ENCODE peak calls at places on chromosomes 4 and X, in six cellular contexts. One of them, this sample, is unnamed.
A peak's percentile ranks its signal among the peaks of the same experiment; 100 is the strongest.

GRCh38 chrX:135112096-135112729 is 8.1 kb downstream of the ETDB start:
- DNase-seq in activated CD8-positive, alpha-beta T cell treated with anti-CD3 and anti-CD28 coated beads for 36 hours: peak; percentile 45
- DNase-seq in GM13976: no peak
- DNase-seq in NCI-H1105 treated with DMSO at 0.1 percent for 48 hours: peak; percentile 17
- DNase-seq in small intestine: peak; percentile 22
- DNase-seq in psoas muscle: no peak
- DNase-seq in this sample: no peak

GRCh38 chr4:181939199-181939945 is 303.8 kb upstream of the TENM3 start:
- DNase-seq in NCI-H1105 treated with DMSO at 0.1 percent for 48 hours: no peak
- DNase-seq in small intestine: no peak
- DNase-seq in psoas muscle: no peak
- DNase-seq in GM13976: no peak
- DNase-seq in activated CD8-positive, alpha-beta T cell treated with anti-CD3 and anti-CD28 coated beads for 36 hours: no peak
- DNase-seq in this sample: no peak

GRCh38 chr4:1767770-1768366 is 25.2 kb upstream of the FGFR3 start:
- DNase-seq in GM13976: peak; percentile 76
- DNase-seq in activated CD8-positive, alpha-beta T cell treated with anti-CD3 and anti-CD28 coated beads for 36 hours: peak; percentile 49
- DNase-seq in NCI-H1105 treated with DMSO at 0.1 percent for 48 hours: no peak
- DNase-seq in small intestine: peak; percentile 40
- DNase-seq in psoas muscle: no peak
- DNase-seq in this sample: no peak

GRCh38 chr4:157294575-157294974 is 74.0 kb downstream of the GRIA2 start:
- DNase-seq in GM13976: no peak
- DNase-seq in NCI-H1105 treated with DMSO at 0.1 percent for 48 hours: no peak
- DNase-seq in activated CD8-positive, alpha-beta T cell treated with anti-CD3 and anti-CD28 coated beads for 36 hours: no peak
- DNase-seq in psoas muscle: peak; percentile 53
- DNase-seq in small intestine: no peak
- DNase-seq in this sample: no peak

GRCh38 chrX:17375631-17376380 is 806 bp downstream of the NHS start:
- DNase-seq in psoas muscle: peak; percentile 56
- DNase-seq in activated CD8-positive, alpha-beta T cell treated with anti-CD3 and anti-CD28 coated beads for 36 hours: no peak
- DNase-seq in GM13976: peak; percentile 9
- DNase-seq in NCI-H1105 treated with DMSO at 0.1 percent for 48 hours: peak; percentile 15
- DNase-seq in small intestine: no peak
- DNase-seq in this sample: no peak

GRCh38 chr4:165592386-165592785 is 213.6 kb downstream of the CPE start:
- DNase-seq in psoas muscle: no peak
- DNase-seq in small intestine: no peak
- DNase-seq in NCI-H1105 treated with DMSO at 0.1 percent for 48 hours: no peak
- DNase-seq in activated CD8-positive, alpha-beta T cell treated with anti-CD3 and anti-CD28 coated beads for 36 hours: no peak
- DNase-seq in GM13976: no peak
- DNase-seq in this sample: no peak

GRCh38 chrX:67604979-67605703 is 61.3 kb downstream of the AR start:
- DNase-seq in NCI-H1105 treated with DMSO at 0.1 percent for 48 hours: no peak
- DNase-seq in activated CD8-positive, alpha-beta T cell treated with anti-CD3 and anti-CD28 coated beads for 36 hours: no peak
- DNase-seq in small intestine: no peak
- DNase-seq in psoas muscle: no peak
- DNase-seq in GM13976: no peak
- DNase-seq in this sample: no peak

GRCh38 chrX:153653556-153653955 is 6.6 kb downstream of the DUSP9 start:
- DNase-seq in psoas muscle: no peak
- DNase-seq in NCI-H1105 treated with DMSO at 0.1 percent for 48 hours: no peak
- DNase-seq in activated CD8-positive, alpha-beta T cell treated with anti-CD3 and anti-CD28 coated beads for 36 hours: no peak
- DNase-seq in small intestine: no peak
- DNase-seq in GM13976: no peak
- DNase-seq in this sample: no peak

GRCh38 chr4:92198711-92199110 is 105.1 kb upstream of the GRID2 start:
- DNase-seq in GM13976: no peak
- DNase-seq in activated CD8-positive, alpha-beta T cell treated with anti-CD3 and anti-CD28 coated beads for 36 hours: no peak
- DNase-seq in small intestine: no peak
- DNase-seq in NCI-H1105 treated with DMSO at 0.1 percent for 48 hours: no peak
- DNase-seq in psoas muscle: no peak
- DNase-seq in this sample: no peak

GRCh38 chr4:177442623-177443155 is 452 bp upstream of the AGA start:
- DNase-seq in NCI-H1105 treated with DMSO at 0.1 percent for 48 hours: peak; percentile 25
- DNase-seq in psoas muscle: no peak
- DNase-seq in GM13976: peak; percentile 25
- DNase-seq in small intestine: peak; percentile 40
- DNase-seq in activated CD8-positive, alpha-beta T cell treated with anti-CD3 and anti-CD28 coated beads for 36 hours: peak; percentile 18
- DNase-seq in this sample: no peak

GRCh38 chrX:154030266-154030665 is 10.6 kb upstream of the IRAK1 start:
- DNase-seq in NCI-H1105 treated with DMSO at 0.1 percent for 48 hours: no peak
- DNase-seq in GM13976: no peak
- DNase-seq in small intestine: no peak
- DNase-seq in activated CD8-positive, alpha-beta T cell treated with anti-CD3 and anti-CD28 coated beads for 36 hours: no peak
- DNase-seq in psoas muscle: no peak
- DNase-seq in this sample: no peak

GRCh38 chr4:53147711-53148110 is 218.2 kb downstream of the SCFD2 start:
- DNase-seq in small intestine: no peak
- DNase-seq in GM13976: no peak
- DNase-seq in psoas muscle: no peak
- DNase-seq in activated CD8-positive, alpha-beta T cell treated with anti-CD3 and anti-CD28 coated beads for 36 hours: no peak
- DNase-seq in NCI-H1105 treated with DMSO at 0.1 percent for 48 hours: no peak
- DNase-seq in this sample: no peak

GRCh38 chrX:44675364-44676024 is 132.8 kb upstream of the FUNDC1 start:
- DNase-seq in GM13976: no peak
- DNase-seq in NCI-H1105 treated with DMSO at 0.1 percent for 48 hours: peak; percentile 90
- DNase-seq in psoas muscle: peak; percentile 75
- DNase-seq in small intestine: no peak
- DNase-seq in activated CD8-positive, alpha-beta T cell treated with anti-CD3 and anti-CD28 coated beads for 36 hours: no peak
- DNase-seq in this sample: no peak

GRCh38 chr4:1472148-1472797 is 66.0 kb upstream of the NKX1-1 start:
- DNase-seq in activated CD8-positive, alpha-beta T cell treated with anti-CD3 and anti-CD28 coated beads for 36 hours: no peak
- DNase-seq in GM13976: no peak
- DNase-seq in small intestine: no peak
- DNase-seq in NCI-H1105 treated with DMSO at 0.1 percent for 48 hours: no peak
- DNase-seq in psoas muscle: peak; percentile 45
- DNase-seq in this sample: no peak

GRCh38 chr4:122823476-122823875 is 3.2 kb upstream of the FGF2 start:
- DNase-seq in small intestine: no peak
- DNase-seq in NCI-H1105 treated with DMSO at 0.1 percent for 48 hours: no peak
- DNase-seq in activated CD8-positive, alpha-beta T cell treated with anti-CD3 and anti-CD28 coated beads for 36 hours: no peak
- DNase-seq in GM13976: no peak
- DNase-seq in psoas muscle: no peak
- DNase-seq in this sample: no peak

GRCh38 chr4:89024051-89024675 is 32.8 kb downstream of the FAM13A start:
- DNase-seq in activated CD8-positive, alpha-beta T cell treated with anti-CD3 and anti-CD28 coated beads for 36 hours: peak; percentile 63
- DNase-seq in psoas muscle: no peak
- DNase-seq in NCI-H1105 treated with DMSO at 0.1 percent for 48 hours: peak; percentile 62
- DNase-seq in GM13976: peak; percentile 60
- DNase-seq in small intestine: peak; percentile 86
- DNase-seq in this sample: peak; percentile 8

GRCh38 chr4:172514801-172515200 is 653.8 kb upstream of the GALNT7 start:
- DNase-seq in small intestine: no peak
- DNase-seq in NCI-H1105 treated with DMSO at 0.1 percent for 48 hours: no peak
- DNase-seq in activated CD8-positive, alpha-beta T cell treated with anti-CD3 and anti-CD28 coated beads for 36 hours: no peak
- DNase-seq in GM13976: no peak
- DNase-seq in psoas muscle: no peak
- DNase-seq in this sample: no peak

GRCh38 chrX:13770013-13770412 is 35.5 kb downstream of the OFD1 start:
- DNase-seq in NCI-H1105 treated with DMSO at 0.1 percent for 48 hours: peak; percentile 82
- DNase-seq in GM13976: no peak
- DNase-seq in activated CD8-positive, alpha-beta T cell treated with anti-CD3 and anti-CD28 coated beads for 36 hours: no peak
- DNase-seq in small intestine: peak; percentile 2
- DNase-seq in psoas muscle: no peak
- DNase-seq in this sample: peak; percentile 14

GRCh38 chr4:30833206-30833605 is 113.0 kb downstream of the PCDH7 start:
- DNase-seq in activated CD8-positive, alpha-beta T cell treated with anti-CD3 and anti-CD28 coated beads for 36 hours: no peak
- DNase-seq in GM13976: no peak
- DNase-seq in small intestine: no peak
- DNase-seq in psoas muscle: no peak
- DNase-seq in NCI-H1105 treated with DMSO at 0.1 percent for 48 hours: no peak
- DNase-seq in this sample: no peak

GRCh38 chr4:41346306-41347061 is 89.8 kb downstream of the UCHL1 start:
- DNase-seq in NCI-H1105 treated with DMSO at 0.1 percent for 48 hours: no peak
- DNase-seq in small intestine: no peak
- DNase-seq in activated CD8-positive, alpha-beta T cell treated with anti-CD3 and anti-CD28 coated beads for 36 hours: no peak
- DNase-seq in GM13976: no peak
- DNase-seq in psoas muscle: no peak
- DNase-seq in this sample: no peak

GRCh38 chr4:182766851-182767250 is 150.3 kb downstream of the DCTD start:
- DNase-seq in psoas muscle: no peak
- DNase-seq in activated CD8-positive, alpha-beta T cell treated with anti-CD3 and anti-CD28 coated beads for 36 hours: no peak
- DNase-seq in small intestine: no peak
- DNase-seq in GM13976: no peak
- DNase-seq in NCI-H1105 treated with DMSO at 0.1 percent for 48 hours: no peak
- DNase-seq in this sample: no peak

GRCh38 chr4:142846729-142847606 is 867 bp upstream of the INPP4B start:
- DNase-seq in small intestine: peak; percentile 81
- DNase-seq in psoas muscle: peak; percentile 55
- DNase-seq in GM13976: peak; percentile 34
- DNase-seq in activated CD8-positive, alpha-beta T cell treated with anti-CD3 and anti-CD28 coated beads for 36 hours: peak; percentile 83
- DNase-seq in NCI-H1105 treated with DMSO at 0.1 percent for 48 hours: peak; percentile 56
- DNase-seq in this sample: peak; percentile 17

GRCh38 chr4:13546855-13547562 is 2.7 kb upstream of the NKX3-2 start:
- DNase-seq in GM13976: peak; percentile 43
- DNase-seq in small intestine: no peak
- DNase-seq in activated CD8-positive, alpha-beta T cell treated with anti-CD3 and anti-CD28 coated beads for 36 hours: no peak
- DNase-seq in NCI-H1105 treated with DMSO at 0.1 percent for 48 hours: no peak
- DNase-seq in psoas muscle: no peak
- DNase-seq in this sample: peak; percentile 58

This sample was measured in NCI-H774.